ENCODE peak calls at places on chromosomes 4 and X, in nine cellular contexts. R is esophagus squamous epithelium; C is HEK293T; Q is AG09309; T is lung microvascular endothelial cell; P is NCI-H510A; M is RPMI7951; H is activated CD4-positive, CD25-positive, alpha-beta regulatory T cell; Z is NCI-H1092 treated with DMSO at 0.1 percent for 48 hours. J is an unnamed sample.

GRCh38 chr4:183503497-183504063 is 1.3 kb upstream of the ING2 start:
- DNase-seq in R (no peak), C (no peak), Q (no peak), T (no peak), P (no peak), M (no peak), H (no peak), Z (peak), J (no peak)

GRCh38 chr4:3382251-3382650 is 59.5 kb upstream of the HGFAC start:
- DNase-seq in R (no peak), C (no peak), Q (no peak), T (no peak), P (no peak), M (no peak), H (no peak), Z (no peak), J (no peak)

GRCh38 chr4:185061610-185062009 is 43.3 kb downstream of the HELT start:
- DNase-seq in R (no peak), C (no peak), Q (no peak), T (no peak), P (no peak), M (no peak), H (no peak), Z (no peak), J (no peak)

GRCh38 chr4:136768925-136769275 is 763.4 kb downstream of the PCDH18 start:
- DNase-seq in R (no peak), C (no peak), Q (no peak), T (no peak), P (no peak), M (no peak), H (no peak), Z (no peak), J (no peak)

GRCh38 chrX:18890724-18891560 is 93.0 kb downstream of the PHKA2 start:
- DNase-seq in R (no peak), C (no peak), Q (no peak), T (no peak), P (peak), M (no peak), H (no peak), Z (no peak), J (no peak)

GRCh38 chrX:30615229-30615628 is 37.7 kb upstream of the TASL start:
- DNase-seq in R (no peak), C (no peak), Q (peak), T (peak), P (no peak), M (no peak), H (no peak), Z (no peak), J (no peak)

GRCh38 chrX:144265641-144266040 is 381.8 kb downstream of the UBE2NL start:
- DNase-seq in R (no peak), C (no peak), Q (no peak), T (no peak), P (no peak), M (no peak), H (no peak), Z (no peak), J (no peak)

GRCh38 chr4:155207534-155208257 is 740 bp upstream of the NPY2R start:
- DNase-seq in R (no peak), C (peak), Q (no peak), T (no peak), P (peak), M (no peak), H (no peak), Z (no peak), J (no peak)

GRCh38 chr4:13540446-13541175 is 3.7 kb downstream of the NKX3-2 start:
- DNase-seq in R (no peak), C (no peak), Q (no peak), T (no peak), P (no peak), M (no peak), H (no peak), Z (no peak), J (no peak)

GRCh38 chr4:150244600-150244999 is 166.4 kb downstream of the DCLK2 start:
- DNase-seq in R (no peak), C (peak), Q (no peak), T (peak), P (peak), M (peak), H (no peak), Z (peak), J (no peak)

GRCh38 chrX:12802741-12803140 is 11.5 kb downstream of the PRPS2 start:
- DNase-seq in R (no peak), C (no peak), Q (no peak), T (no peak), P (no peak), M (no peak), H (no peak), Z (no peak), J (no peak)

GRCh38 chrX:73562458-73562857 is 539 bp upstream of the CHIC1 start:
- DNase-seq in R (no peak), C (no peak), Q (no peak), T (peak), P (no peak), M (no peak), H (no peak), Z (no peak), J (no peak)

GRCh38 chr4:160423879-160424451 is 1321.1 kb downstream of the RAPGEF2 start:
- DNase-seq in R (no peak), C (no peak), Q (no peak), T (peak), P (no peak), M (peak), H (no peak), Z (no peak), J (no peak)

GRCh38 chr4:156190606-156191005 is 236.9 kb upstream of the CTSO start:
- DNase-seq in R (no peak), C (no peak), Q (peak), T (peak), P (no peak), M (peak), H (no peak), Z (no peak), J (no peak)

J was measured in stomach.